ENCODE peak calls at places on chromosomes 7 and 10, in ten cellular contexts. H, Z, C, V, Q, K, A, D, U and Y are unnamed samples.
A peak's percentile ranks its signal among the peaks of the same experiment; 100 is the strongest.

GRCh38 chr7:100154651-100155491 is 3.7 kb downstream of the TRAPPC14 start:
- DNase-seq in H (peak; percentile 86), Z (no peak), C (no peak), V (no peak), Q (no peak), K (no peak), A (no peak), D (no peak), U (no peak), Y (no peak)

GRCh38 chr10:43214956-43215561 is 51.8 kb downstream of the RASGEF1A start:
- DNase-seq in H (no peak), Z (no peak), C (no peak), V (no peak), Q (no peak), K (no peak), A (no peak), D (no peak), U (no peak), Y (no peak)

GRCh38 chr7:44574286-44574872 is 671 bp upstream of the DDX56 start:
- DNase-seq in H (no peak), Z (no peak), C (peak; percentile 40), V (no peak), Q (no peak), K (peak; percentile 51), A (no peak), D (no peak), U (no peak), Y (no peak)

GRCh38 chr7:107387573-107388219 is 82.2 kb upstream of the GPR22 start:
- DNase-seq in H (no peak), Z (no peak), C (no peak), V (peak; percentile 99), Q (peak; percentile 68), K (no peak), A (no peak), D (peak; percentile 9), U (no peak), Y (no peak)

GRCh38 chr7:99106869-99107268 is 37.0 kb downstream of the SMURF1 start:
- DNase-seq in H (no peak), Z (no peak), C (no peak), V (no peak), Q (peak; percentile 28), K (no peak), A (no peak), D (no peak), U (no peak), Y (no peak)

GRCh38 chr7:85178531-85179298 is 8.1 kb downstream of the SEMA3D start:
- DNase-seq in H (no peak), Z (no peak), C (no peak), V (peak; percentile 47), Q (no peak), K (no peak), A (no peak), D (peak; percentile 10), U (no peak), Y (no peak)

GRCh38 chr10:28087675-28088351 is 88.9 kb upstream of the ODAD2 start:
- DNase-seq in H (no peak), Z (no peak), C (no peak), V (peak; percentile 78), Q (peak; percentile 84), K (no peak), A (no peak), D (no peak), U (no peak), Y (peak; percentile 19)

GRCh38 chr7:102272075-102272916 is 14.4 kb upstream of the SH2B2 start:
- DNase-seq in H (peak; percentile 87), Z (peak; percentile 80), C (peak; percentile 37), V (peak; percentile 83), Q (peak; percentile 74), K (no peak), A (peak; percentile 65), D (peak; percentile 85), U (peak; percentile 70), Y (no peak)

GRCh38 chr7:85815511-85815910 is 628.7 kb upstream of the SEMA3D start:
- DNase-seq in H (no peak), Z (no peak), C (no peak), V (no peak), Q (no peak), K (no peak), A (no peak), D (no peak), U (no peak), Y (no peak)

GRCh38 chr10:46218921-46219320 is 67.9 kb upstream of the ANTXRL start:
- DNase-seq in H (no peak), Z (no peak), C (no peak), V (no peak), Q (no peak), K (no peak), A (no peak), D (no peak), U (no peak), Y (peak; percentile 15)

GRCh38 chr10:96675846-96676245 is 44.5 kb downstream of the PIK3AP1 start:
- DNase-seq in H (no peak), Z (no peak), C (no peak), V (no peak), Q (no peak), K (no peak), A (no peak), D (no peak), U (no peak), Y (no peak)

GRCh38 chr10:56561336-56561735 is 200.3 kb upstream of the ZWINT start:
- DNase-seq in H (no peak), Z (no peak), C (no peak), V (no peak), Q (no peak), K (no peak), A (no peak), D (no peak), U (no peak), Y (no peak)

GRCh38 chr7:31075006-31075405 is 22.9 kb downstream of the ADCYAP1R1 start:
- DNase-seq in H (no peak), Z (no peak), C (no peak), V (no peak), Q (no peak), K (no peak), A (no peak), D (no peak), U (no peak), Y (no peak)

GRCh38 chr10:44153901-44154670 is 230.8 kb downstream of the CXCL12 start:
- DNase-seq in H (no peak), Z (no peak), C (no peak), V (peak; percentile 51), Q (no peak), K (no peak), A (no peak), D (no peak), U (no peak), Y (no peak)

GRCh38 chr10:44824607-44825006 is 86.5 kb upstream of the TMEM72 start:
- DNase-seq in H (no peak), Z (no peak), C (no peak), V (peak; percentile 23), Q (no peak), K (no peak), A (no peak), D (no peak), U (no peak), Y (no peak)

GRCh38 chr7:18829518-18830252 is 287.8 kb downstream of the TWIST1 start:
- DNase-seq in H (no peak), Z (no peak), C (no peak), V (peak; percentile 75), Q (peak; percentile 36), K (no peak), A (no peak), D (no peak), U (no peak), Y (no peak)

GRCh38 chr7:50782376-50783208 is at the start of gene GRB10:
- DNase-seq in H (peak; percentile 39), Z (no peak), C (peak; percentile 70), V (peak; percentile 42), Q (no peak), K (no peak), A (no peak), D (peak; percentile 58), U (peak; percentile 37), Y (no peak)

GRCh38 chr7:18680576-18680975 is 185.0 kb downstream of the HDAC9 start:
- DNase-seq in H (no peak), Z (no peak), C (no peak), V (no peak), Q (no peak), K (no peak), A (no peak), D (no peak), U (no peak), Y (no peak)

GRCh38 chr7:75943864-75944263 is 28.9 kb downstream of the POR start:
- DNase-seq in H (no peak), Z (no peak), C (no peak), V (peak; percentile 22), Q (peak; percentile 92), K (no peak), A (no peak), D (no peak), U (peak; percentile 69), Y (no peak)

GRCh38 chr10:114518401-114519305 is 114.4 kb upstream of the AFAP1L2 start:
- DNase-seq in H (no peak), Z (no peak), C (no peak), V (no peak), Q (no peak), K (no peak), A (no peak), D (no peak), U (no peak), Y (no peak)

GRCh38 chr10:123132576-123133477 is 2.9 kb upstream of the HMX3 start:
- DNase-seq in H (peak; percentile 88), Z (peak; percentile 88), C (peak; percentile 49), V (peak; percentile 78), Q (peak; percentile 41), K (peak; percentile 54), A (peak; percentile 73), D (peak; percentile 96), U (peak; percentile 84), Y (peak; percentile 57)

GRCh38 chr10:104349623-104350142 is 4.0 kb upstream of the CFAP58 start:
- DNase-seq in H (no peak), Z (no peak), C (no peak), V (peak; percentile 63), Q (no peak), K (no peak), A (no peak), D (peak; percentile 37), U (no peak), Y (peak; percentile 40)

GRCh38 chr10:101783736-101784118 is 481 bp upstream of the NPM3 start:
- DNase-seq in H (no peak), Z (no peak), C (no peak), V (no peak), Q (no peak), K (no peak), A (no peak), D (no peak), U (no peak), Y (no peak)

GRCh38 chr10:124217906-124218769 is 124.7 kb upstream of the CHST15 start:
- DNase-seq in H (no peak), Z (no peak), C (no peak), V (no peak), Q (no peak), K (no peak), A (no peak), D (peak; percentile 53), U (no peak), Y (no peak)

GRCh38 chr10:112754001-112754411 is 196.0 kb upstream of the TCF7L2 start:
- DNase-seq in H (no peak), Z (no peak), C (no peak), V (no peak), Q (no peak), K (no peak), A (no peak), D (no peak), U (no peak), Y (peak; percentile 57)